ENCODE peak calls at places on chromosomes 7 and 10, in six cellular contexts. Y, Q, X, V, P and Z are unnamed samples.

GRCh38 chr7:134128829-134129228 is 1.7 kb downstream of the LRGUK start:
- DNase-seq in P (no peak), V (no peak), X (no peak), Q (no peak), Y (no peak), Z (no peak)

GRCh38 chr7:12423995-12424745 is 20.5 kb upstream of the VWDE start:
- DNase-seq in X (peak), Y (peak), Q (no peak), V (no peak), P (no peak), Z (no peak)

GRCh38 chr7:78226059-78226658 is 427.6 kb downstream of the PHTF2 start:
- DNase-seq in Y (peak), Q (peak), V (peak), X (peak), P (peak), Z (no peak)

GRCh38 chr7:99308461-99309074 is 17.1 kb upstream of the ARPC1A start:
- DNase-seq in Q (no peak), P (no peak), X (peak), V (no peak), Y (no peak), Z (no peak)

GRCh38 chr10:8691498-8692017 is 637.1 kb downstream of the GATA3 start:
- DNase-seq in Y (no peak), Q (no peak), X (no peak), P (no peak), V (no peak), Z (no peak)

GRCh38 chr10:124177180-124177518 is 83.8 kb upstream of the CHST15 start:
- DNase-seq in X (no peak), Y (no peak), V (no peak), P (no peak), Q (no peak), Z (no peak)

GRCh38 chr7:129778770-129779601 is 167.5 kb downstream of the NRF1 start:
- DNase-seq in P (no peak), Q (peak), X (no peak), V (no peak), Y (peak), Z (no peak)

GRCh38 chr7:23380961-23381360 is 81.8 kb downstream of the MALSU1 start:
- DNase-seq in X (no peak), Y (no peak), V (no peak), Q (no peak), P (no peak), Z (no peak)

GRCh38 chr10:58993480-58994221 is 182.8 kb upstream of the PHYHIPL start:
- DNase-seq in Q (peak), P (no peak), X (no peak), V (no peak), Y (no peak), Z (no peak)

GRCh38 chr7:75955293-75955938 is 39.0 kb downstream of the TMEM120A start:
- DNase-seq in Q (no peak), V (no peak), Y (no peak), X (no peak), P (no peak), Z (no peak)

GRCh38 chr7:75980126-75980864 is 14.1 kb downstream of the TMEM120A start:
- DNase-seq in Y (no peak), V (no peak), X (no peak), Q (no peak), P (no peak), Z (no peak)

GRCh38 chr10:73819513-73820093 is 8.2 kb upstream of the NDST2 start:
- DNase-seq in P (peak), Y (peak), Q (no peak), V (peak), X (peak), Z (no peak)

GRCh38 chr7:144908943-144909556 is 73.2 kb upstream of the TPK1 start:
- DNase-seq in X (no peak), Y (no peak), P (no peak), V (no peak), Q (no peak), Z (no peak)

GRCh38 chr10:121715969-121716368 is 117.7 kb upstream of the FGFR2 start:
- DNase-seq in V (no peak), Q (no peak), Y (no peak), P (no peak), X (no peak), Z (no peak)

GRCh38 chr7:87416682-87417587 is 58.5 kb downstream of the ABCB4 start:
- DNase-seq in Y (peak), Q (peak), V (peak), X (peak), P (no peak), Z (no peak)

GRCh38 chr7:72493850-72494661 is 81.9 kb upstream of the CALN1 start:
- DNase-seq in Q (peak), P (peak), V (peak), Y (peak), X (peak), Z (no peak)

GRCh38 chr7:104982308-104982755 is 31.7 kb upstream of the KMT2E start:
- DNase-seq in X (peak), Y (no peak), V (peak), Q (no peak), P (no peak), Z (no peak)

GRCh38 chr10:24901686-24902399 is 50.6 kb downstream of the PRTFDC1 start:
- DNase-seq in P (peak), Q (peak), Y (peak), V (peak), X (peak), Z (no peak)

GRCh38 chr7:134084488-134085144 is 42.5 kb upstream of the LRGUK start:
- DNase-seq in Y (no peak), P (no peak), Q (no peak), V (no peak), X (no peak), Z (peak)

GRCh38 chr10:117688358-117688757 is 145.8 kb downstream of the EMX2 start:
- DNase-seq in P (no peak), Q (no peak), X (no peak), Y (no peak), V (no peak), Z (no peak)

GRCh38 chr10:74334221-74334620 is 183.2 kb downstream of the ADK start:
- DNase-seq in P (no peak), V (no peak), Q (no peak), X (peak), Y (no peak), Z (no peak)

GRCh38 chr7:98922392-98923107 is 44.2 kb downstream of the TRRAP start:
- DNase-seq in Q (no peak), P (no peak), X (peak), V (peak), Y (no peak), Z (no peak)

GRCh38 chr7:128035712-128036111 is 4.5 kb upstream of the LRRC4 start:
- DNase-seq in P (no peak), X (no peak), V (no peak), Q (no peak), Y (peak), Z (no peak)

GRCh38 chr7:45921699-45922519 is 837 bp upstream of the IGFBP3 start:
- DNase-seq in P (peak), V (peak), Y (peak), Q (no peak), X (peak), Z (no peak)

GRCh38 chr7:33719059-33719581 is 186.2 kb upstream of the BMPER start:
- DNase-seq in X (peak), Y (no peak), P (peak), V (peak), Q (no peak), Z (no peak)

GRCh38 chr10:6722616-6723004 is 142.5 kb upstream of the PRKCQ start:
- DNase-seq in P (no peak), V (peak), X (peak), Y (peak), Q (no peak), Z (no peak)

GRCh38 chr10:62268027-62268398 is 631 bp downstream of the RTKN2 start:
- DNase-seq in P (no peak), Y (peak), X (no peak), V (no peak), Q (no peak), Z (no peak)

GRCh38 chr10:80372675-80373074 is 16.1 kb downstream of the DYDC2 start:
- DNase-seq in Q (no peak), X (no peak), P (no peak), V (no peak), Y (no peak), Z (no peak)

GRCh38 chr10:86944471-86944870 is 12.9 kb downstream of the MMRN2 start:
- DNase-seq in X (peak), P (no peak), Y (no peak), V (no peak), Q (no peak), Z (no peak)

GRCh38 chr7:118429141-118429540 is 204.6 kb downstream of the ANKRD7 start:
- DNase-seq in P (no peak), V (no peak), X (no peak), Y (no peak), Q (no peak), Z (no peak)

GRCh38 chr7:55546826-55547225 is 25.5 kb downstream of the VOPP1 start:
- DNase-seq in X (peak), Y (peak), Q (no peak), V (peak), P (peak), Z (peak)

GRCh38 chr10:44939691-44940401 is 19.8 kb upstream of the RASSF4 start:
- DNase-seq in X (peak), Q (no peak), Y (no peak), V (no peak), P (no peak), Z (no peak)

GRCh38 chr7:15643000-15643705 is 43.3 kb downstream of the MEOX2 start:
- DNase-seq in P (no peak), Q (no peak), X (no peak), Y (no peak), V (no peak), Z (no peak)

GRCh38 chr7:1923409-1924053 is 253.5 kb downstream of the ELFN1 start:
- DNase-seq in V (no peak), Y (no peak), Q (no peak), P (no peak), X (no peak), Z (no peak)

GRCh38 chr7:130985361-130985760 is 251.4 kb upstream of the KLF14 start:
- DNase-seq in V (no peak), Y (no peak), Q (no peak), X (no peak), P (no peak), Z (no peak)

GRCh38 chr7:130982651-130983050 is 248.6 kb upstream of the KLF14 start:
- DNase-seq in V (no peak), Q (no peak), P (no peak), Y (no peak), X (no peak), Z (no peak)

GRCh38 chr7:130987092-130987491 is 253.1 kb upstream of the KLF14 start:
- DNase-seq in V (no peak), Y (peak), P (no peak), Q (no peak), X (no peak), Z (no peak)

GRCh38 chr7:130986271-130986690 is 252.3 kb upstream of the KLF14 start:
- DNase-seq in P (no peak), X (peak), V (peak), Q (no peak), Y (no peak), Z (no peak)

GRCh38 chr7:130982160-130982638 is 248.2 kb upstream of the KLF14 start:
- DNase-seq in V (peak), X (peak), Q (peak), P (no peak), Y (no peak), Z (no peak)
- TF ChIP-seq CTCF in V (peak), X (peak), Q (peak), P (peak), Y (peak), Z (peak)

GRCh38 chr7:106538638-106539037 is 122.3 kb downstream of the CCDC71L start:
- DNase-seq in Q (no peak), P (no peak), V (peak), Y (no peak), X (no peak), Z (no peak)

GRCh38 chr7:106537119-106537518 is 123.8 kb downstream of the CCDC71L start:
- DNase-seq in Y (no peak), V (no peak), X (no peak), Q (no peak), P (no peak), Z (no peak)

GRCh38 chr7:106545275-106545674 is 115.7 kb downstream of the CCDC71L start:
- DNase-seq in P (no peak), Q (no peak), X (no peak), V (no peak), Y (no peak), Z (no peak)

GRCh38 chr7:106543221-106543757 is 117.7 kb downstream of the CCDC71L start:
- DNase-seq in Q (no peak), Y (no peak), X (no peak), V (no peak), P (no peak), Z (no peak)

GRCh38 chr7:106542550-106543220 is 118.3 kb downstream of the CCDC71L start:
- DNase-seq in Y (peak), X (peak), V (peak), P (no peak), Q (peak), Z (no peak)
- TF ChIP-seq CTCF in Y (peak), X (peak), V (peak), P (peak), Q (peak), Z (peak)

GRCh38 chr7:4815609-4816418 is 40.4 kb downstream of the AP5Z1 start:
- DNase-seq in V (no peak), Y (peak), X (no peak), P (no peak), Q (no peak), Z (no peak)
- TF ChIP-seq CTCF in V (no peak), Y (peak), X (no peak), P (no peak), Q (no peak), Z (no peak)

DNA sequence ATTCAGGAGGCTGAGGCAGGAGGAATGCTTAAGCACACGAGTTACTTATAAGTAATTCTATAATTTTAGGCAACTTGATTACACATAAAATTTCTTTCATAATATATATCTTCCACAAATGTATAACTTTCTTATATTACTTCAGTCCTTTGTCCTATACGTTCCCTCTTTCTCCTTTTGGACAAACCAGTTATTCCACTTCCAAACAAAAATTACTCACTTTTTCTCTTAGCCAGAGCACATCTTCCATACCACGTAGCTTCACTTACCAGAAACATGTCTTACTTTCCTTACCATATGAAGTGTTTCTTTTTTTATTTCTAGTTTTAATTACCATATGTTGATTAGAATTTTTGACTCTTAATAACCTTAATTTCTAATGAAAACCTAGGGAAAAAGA is 64.6 kb downstream of the ARL5B start:
- DNase-seq in Y (no peak), P (no peak), X (no peak), V (no peak), Q (no peak), Z (no peak)
- TF ChIP-seq CTCF in Y (no peak), P (no peak), X (no peak), V (no peak), Q (no peak), Z (no peak)

GRCh38 chr10:14541379-14541778 is 210.7 kb upstream of the FRMD4A start:
- DNase-seq in V (no peak), P (no peak), Y (no peak), Q (no peak), X (no peak), Z (no peak)

GRCh38 chr10:14543048-14543903 is 212.6 kb upstream of the FRMD4A start:
- DNase-seq in V (peak), P (no peak), Y (no peak), X (peak), Q (no peak), Z (no peak)

GRCh38 chr10:14536269-14536903 is 205.7 kb upstream of the FRMD4A start:
- DNase-seq in P (no peak), Q (no peak), Y (no peak), X (peak), V (no peak), Z (no peak)

GRCh38 chr10:14540611-14541010 is 209.9 kb upstream of the FRMD4A start:
- DNase-seq in V (no peak), Y (no peak), X (no peak), Q (no peak), P (no peak), Z (no peak)

GRCh38 chr10:14540062-14540461 is 209.3 kb upstream of the FRMD4A start:
- DNase-seq in Y (no peak), V (no peak), P (no peak), Q (no peak), X (no peak), Z (no peak)
- TF ChIP-seq CTCF in Y (no peak), V (no peak), P (no peak), Q (no peak), X (no peak), Z (no peak)

GRCh38 chr7:114929570-114929969 is 7.7 kb downstream of the MDFIC start:
- DNase-seq in Q (no peak), X (no peak), P (no peak), Y (no peak), V (no peak), Z (no peak)
- TF ChIP-seq CTCF in Q (no peak), X (peak), P (no peak), Y (no peak), V (peak), Z (no peak)

GRCh38 chr10:126857178-126857806 is 47.9 kb upstream of the DOCK1 start:
- DNase-seq in V (no peak), P (no peak), Q (no peak), X (no peak), Y (no peak), Z (no peak)
- TF ChIP-seq CTCF in V (no peak), P (peak), Q (no peak), X (peak), Y (no peak), Z (no peak)

GRCh38 chr7:148182264-148182663 is 408.3 kb upstream of the C7orf33 start:
- DNase-seq in X (no peak), Q (no peak), V (peak), P (peak), Y (no peak), Z (no peak)
- TF ChIP-seq CTCF in X (no peak), Q (no peak), V (no peak), P (no peak), Y (no peak), Z (no peak)

DNA sequence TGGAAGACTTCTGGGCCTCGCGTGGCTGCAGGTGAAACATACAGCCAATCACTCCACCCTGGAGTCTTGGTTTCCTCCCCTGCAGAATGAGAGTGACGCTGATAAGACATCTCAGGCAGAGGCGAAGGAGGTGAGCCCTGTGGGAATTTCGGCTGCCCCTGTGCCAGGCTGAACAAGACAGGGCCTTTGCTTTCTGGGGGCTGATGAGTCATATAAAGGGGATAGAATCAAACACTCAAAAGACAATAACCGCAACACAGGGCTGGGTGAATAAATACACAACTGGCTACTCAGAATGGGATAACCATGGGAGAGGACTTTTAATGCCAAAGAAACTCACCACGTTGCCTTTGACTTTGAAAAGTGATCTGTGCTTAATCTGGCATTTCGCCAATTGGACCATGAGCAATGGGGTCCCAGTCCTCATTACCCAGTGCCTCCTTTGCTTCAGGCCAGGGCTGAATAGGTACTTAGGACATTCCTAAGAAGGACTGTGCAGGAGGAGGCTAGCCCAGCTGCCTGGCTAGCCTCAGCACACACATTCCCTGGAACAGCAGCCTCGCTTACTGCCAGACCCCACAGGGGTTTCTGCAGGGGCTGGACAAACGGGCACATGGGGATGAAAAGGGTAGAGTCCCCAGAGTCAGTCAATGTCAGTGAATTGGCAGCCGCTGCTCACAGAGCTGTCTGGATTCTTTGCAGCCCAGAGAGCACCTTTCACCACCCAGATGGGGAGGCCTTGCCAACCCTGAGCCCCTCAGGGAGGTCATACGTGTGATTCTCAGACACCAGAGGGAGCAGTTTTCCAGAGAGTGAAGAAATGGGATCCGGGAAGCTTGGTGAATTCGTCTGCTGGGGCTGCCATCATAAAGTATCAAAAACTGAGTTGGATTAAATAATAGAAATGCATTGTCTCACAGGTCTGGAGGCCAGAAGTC is 143.5 kb downstream of the KCNMA1 start:
- DNase-seq in P (no peak), V (peak), Y (peak), Q (no peak), X (peak), Z (no peak)
- TF ChIP-seq CTCF in P (peak), V (peak), Y (no peak), Q (no peak), X (peak), Z (no peak)

GRCh38 chr10:88880287-88881094 is 446 bp downstream of the STAMBPL1 start:
- DNase-seq in Y (peak), X (peak), V (peak), P (peak), Q (peak), Z (peak)
- TF ChIP-seq CTCF in Y (no peak), X (no peak), V (peak), P (peak), Q (no peak), Z (no peak)